ENCODE peak calls at places on chromosomes 4 and X, in six cellular contexts. F is activated T-cell treated with anti-CD3 and anti-CD28 coated beads for 24 hours; S is CD4-positive, alpha-beta memory T cell; B is upper lobe of right lung; M is AG08396; K is posterior vena cava. R is an unnamed sample.
A peak's percentile ranks its signal among the peaks of the same experiment; 100 is the strongest.

GRCh38 chr4:92270908-92271307 is 32.9 kb upstream of the GRID2 start:
- DNase-seq in F (no peak), S (no peak), B (no peak), M (no peak), K (no peak), R (no peak)

GRCh38 chr4:95547708-95548471 is 883 bp downstream of the UNC5C start:
- DNase-seq in F (no peak), S (no peak), B (no peak), M (no peak), K (peak; percentile 79), R (no peak)

GRCh38 chrX:8726031-8726652 is 5.8 kb downstream of the ANOS1 start:
- DNase-seq in F (no peak), S (no peak), B (no peak), M (peak; percentile 17), K (no peak), R (no peak)

GRCh38 chr4:173527103-173527876 is 2.7 kb downstream of the HAND2 start:
- DNase-seq in F (no peak), S (no peak), B (no peak), M (peak; percentile 3), K (no peak), R (no peak)

GRCh38 chrX:73916931-73917657 is 354.1 kb downstream of the CHIC1 start:
- DNase-seq in F (no peak), S (no peak), B (no peak), M (peak; percentile 63), K (no peak), R (no peak)

GRCh38 chr4:189021831-189022230 is 882.6 kb downstream of the TRIML1 start:
- DNase-seq in F (no peak), S (no peak), B (no peak), M (peak; percentile 46), K (peak; percentile 84), R (no peak)

GRCh38 chrX:53685711-53686110 is 808 bp downstream of the HUWE1 start:
- DNase-seq in F (no peak), S (no peak), B (no peak), M (no peak), K (no peak), R (no peak)

GRCh38 chr4:116638592-116638991 is 446.8 kb downstream of the TRAM1L1 start:
- DNase-seq in F (no peak), S (no peak), B (no peak), M (no peak), K (no peak), R (no peak)

GRCh38 chr4:155353923-155354540 is 22.7 kb downstream of the MAP9 start:
- DNase-seq in F (peak; percentile 9), S (no peak), B (peak; percentile 75), M (peak; percentile 30), K (peak; percentile 88), R (no peak)

GRCh38 chrX:24493740-24494543 is 28.9 kb downstream of the PDK3 start:
- DNase-seq in F (no peak), S (no peak), B (no peak), M (no peak), K (no peak), R (no peak)

GRCh38 chr4:87865288-87865687 is 32.5 kb downstream of the MEPE start:
- DNase-seq in F (no peak), S (no peak), B (no peak), M (no peak), K (no peak), R (no peak)

GRCh38 chrX:17459008-17459407 is 84.0 kb downstream of the NHS start:
- DNase-seq in F (no peak), S (no peak), B (no peak), M (peak; percentile 17), K (no peak), R (no peak)

GRCh38 chrX:39689374-39690104 is 408.2 kb downstream of the BCOR start:
- DNase-seq in F (no peak), S (no peak), B (no peak), M (no peak), K (peak; percentile 79), R (no peak)

R was measured in chondrocyte.